ENCODE peak calls at places on chromosome 18, in ten cellular contexts. One of them, this sample, is unnamed. For H3K4me1, the result is how much of the 10 kb centered on the place peaks cover.

GRCh38 chr18:13890962-13891361 is 24.4 kb downstream of the MC2R start:
- DNase-seq in cardiac muscle cell: no peak
- DNase-seq in pancreas: no peak
- DNase-seq in CD8-positive, alpha-beta memory T cell: no peak
- DNase-seq in GM23248: no peak
- DNase-seq in hepatocyte: no peak
- DNase-seq in esophagus muscularis mucosa: no peak
- DNase-seq in CD4-positive, alpha-beta memory T cell: no peak
- DNase-seq in K562: no peak
- DNase-seq in IMR-90: no peak
- DNase-seq in this sample: no peak

GRCh38 chr18:688322-688721 is 24.1 kb downstream of the ENOSF1 start:
- DNase-seq in cardiac muscle cell: no peak
- DNase-seq in pancreas: no peak
- DNase-seq in CD8-positive, alpha-beta memory T cell: no peak
- DNase-seq in GM23248: no peak
- DNase-seq in hepatocyte: no peak
- DNase-seq in esophagus muscularis mucosa: no peak
- DNase-seq in CD4-positive, alpha-beta memory T cell: no peak
- DNase-seq in K562: no peak
- DNase-seq in IMR-90: no peak
- DNase-seq in this sample: no peak

GRCh38 chr18:22739789-22740188 is 193.3 kb upstream of the RBBP8 start:
- DNase-seq in cardiac muscle cell: no peak
- DNase-seq in pancreas: no peak
- DNase-seq in CD8-positive, alpha-beta memory T cell: no peak
- DNase-seq in GM23248: no peak
- DNase-seq in hepatocyte: no peak
- DNase-seq in esophagus muscularis mucosa: no peak
- DNase-seq in CD4-positive, alpha-beta memory T cell: no peak
- DNase-seq in K562: no peak
- DNase-seq in IMR-90: no peak
- DNase-seq in this sample: no peak

GRCh38 chr18:42030586-42031182 is 75.7 kb downstream of the PIK3C3 start:
- DNase-seq in cardiac muscle cell: peak
- DNase-seq in pancreas: no peak
- DNase-seq in CD8-positive, alpha-beta memory T cell: no peak
- DNase-seq in GM23248: peak
- DNase-seq in hepatocyte: peak
- DNase-seq in esophagus muscularis mucosa: no peak
- DNase-seq in CD4-positive, alpha-beta memory T cell: no peak
- DNase-seq in K562: peak
- DNase-seq in IMR-90: peak
- DNase-seq in this sample: no peak

GRCh38 chr18:50422286-50422898 is 47.5 kb downstream of the SKA1 start:
- DNase-seq in cardiac muscle cell: no peak
- DNase-seq in pancreas: no peak
- DNase-seq in CD8-positive, alpha-beta memory T cell: no peak
- DNase-seq in GM23248: no peak
- DNase-seq in hepatocyte: no peak
- DNase-seq in esophagus muscularis mucosa: peak
- DNase-seq in CD4-positive, alpha-beta memory T cell: no peak
- DNase-seq in K562: no peak
- DNase-seq in IMR-90: no peak
- DNase-seq in this sample: no peak

GRCh38 chr18:55265130-55265675 is 305.9 kb upstream of the CCDC68 start:
- DNase-seq in cardiac muscle cell: no peak
- DNase-seq in pancreas: no peak
- DNase-seq in CD8-positive, alpha-beta memory T cell: no peak
- DNase-seq in GM23248: no peak
- DNase-seq in hepatocyte: no peak
- DNase-seq in esophagus muscularis mucosa: no peak
- DNase-seq in CD4-positive, alpha-beta memory T cell: no peak
- DNase-seq in K562: no peak
- DNase-seq in IMR-90: no peak
- DNase-seq in this sample: no peak

GRCh38 chr18:13376841-13377351 is 158.3 kb downstream of the LDLRAD4 start:
- DNase-seq in cardiac muscle cell: no peak
- DNase-seq in pancreas: no peak
- DNase-seq in CD8-positive, alpha-beta memory T cell: peak
- DNase-seq in GM23248: no peak
- DNase-seq in hepatocyte: no peak
- DNase-seq in esophagus muscularis mucosa: no peak
- DNase-seq in CD4-positive, alpha-beta memory T cell: peak
- DNase-seq in K562: no peak
- DNase-seq in IMR-90: no peak
- DNase-seq in this sample: no peak

GRCh38 chr18:57705861-57706590 is 84.4 kb upstream of the NARS1 start:
- DNase-seq in cardiac muscle cell: no peak
- DNase-seq in pancreas: no peak
- DNase-seq in CD8-positive, alpha-beta memory T cell: no peak
- DNase-seq in GM23248: no peak
- DNase-seq in hepatocyte: no peak
- DNase-seq in esophagus muscularis mucosa: no peak
- DNase-seq in CD4-positive, alpha-beta memory T cell: no peak
- DNase-seq in K562: no peak
- DNase-seq in IMR-90: no peak
- DNase-seq in this sample: no peak

GRCh38 chr18:45775241-45775676 is 50.2 kb upstream of the SIGLEC15 start:
- DNase-seq in cardiac muscle cell: no peak
- DNase-seq in pancreas: peak
- DNase-seq in CD8-positive, alpha-beta memory T cell: peak
- DNase-seq in GM23248: peak
- DNase-seq in hepatocyte: peak
- DNase-seq in esophagus muscularis mucosa: peak
- DNase-seq in CD4-positive, alpha-beta memory T cell: peak
- DNase-seq in K562: peak
- DNase-seq in IMR-90: peak
- DNase-seq in this sample: peak

GRCh38 chr18:72601944-72602343 is 57.8 kb upstream of the CBLN2 start:
- DNase-seq in cardiac muscle cell: no peak
- DNase-seq in pancreas: no peak
- DNase-seq in CD8-positive, alpha-beta memory T cell: no peak
- DNase-seq in GM23248: no peak
- DNase-seq in hepatocyte: no peak
- DNase-seq in esophagus muscularis mucosa: peak
- DNase-seq in CD4-positive, alpha-beta memory T cell: no peak
- DNase-seq in K562: no peak
- DNase-seq in IMR-90: no peak
- DNase-seq in this sample: no peak

GRCh38 chr18:58580623-58581022 is 48.3 kb downstream of the ALPK2 start:
- DNase-seq in cardiac muscle cell: peak
- DNase-seq in pancreas: no peak
- DNase-seq in CD8-positive, alpha-beta memory T cell: no peak
- DNase-seq in GM23248: peak
- DNase-seq in hepatocyte: no peak
- DNase-seq in esophagus muscularis mucosa: no peak
- DNase-seq in CD4-positive, alpha-beta memory T cell: no peak
- DNase-seq in K562: no peak
- DNase-seq in IMR-90: peak
- DNase-seq in this sample: no peak

DNA sequence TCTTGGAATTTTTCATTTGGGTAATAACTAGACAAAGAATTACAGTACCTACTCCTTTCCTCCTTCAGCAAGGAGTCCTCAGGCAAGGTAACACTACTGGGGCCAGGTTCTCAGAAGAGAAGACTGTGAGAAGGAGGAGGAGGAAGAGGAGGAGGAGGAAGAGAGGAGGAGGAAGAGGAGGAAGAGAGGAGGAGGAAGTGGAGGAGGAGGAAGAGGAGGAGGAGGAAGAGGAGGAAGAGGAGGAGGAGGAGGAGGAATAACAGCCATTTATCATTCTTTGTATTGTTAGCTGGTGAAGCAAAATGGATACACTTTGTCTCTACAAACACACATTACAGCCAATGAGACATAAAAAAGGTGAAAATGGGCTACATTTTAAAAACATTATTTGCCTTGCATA is 32.9 kb upstream of the SLC25A52 start:
- DNase-seq in cardiac muscle cell: no peak
- DNase-seq in pancreas: no peak
- DNase-seq in CD8-positive, alpha-beta memory T cell: no peak
- DNase-seq in GM23248: no peak
- DNase-seq in hepatocyte: no peak
- DNase-seq in esophagus muscularis mucosa: no peak
- DNase-seq in CD4-positive, alpha-beta memory T cell: no peak
- DNase-seq in K562: no peak
- DNase-seq in IMR-90: no peak
- DNase-seq in this sample: no peak
- H3K4me1 ChIP-seq in cardiac muscle cell: under half
- H3K4me1 ChIP-seq in pancreas: under half
- H3K4me1 ChIP-seq in CD8-positive, alpha-beta memory T cell: under half
- H3K4me1 ChIP-seq in GM23248: under half
- H3K4me1 ChIP-seq in hepatocyte: under half
- H3K4me1 ChIP-seq in esophagus muscularis mucosa: under half
- H3K4me1 ChIP-seq in CD4-positive, alpha-beta memory T cell: under half
- H3K4me1 ChIP-seq in K562: under half
- H3K4me1 ChIP-seq in IMR-90: under half
- H3K4me1 ChIP-seq in this sample: under half

GRCh38 chr18:8708670-8709069 is 3.3 kb downstream of the MTCL1 start:
- DNase-seq in cardiac muscle cell: no peak
- DNase-seq in pancreas: no peak
- DNase-seq in CD8-positive, alpha-beta memory T cell: no peak
- DNase-seq in GM23248: no peak
- DNase-seq in hepatocyte: no peak
- DNase-seq in esophagus muscularis mucosa: no peak
- DNase-seq in CD4-positive, alpha-beta memory T cell: no peak
- DNase-seq in K562: no peak
- DNase-seq in IMR-90: no peak
- DNase-seq in this sample: no peak
- H3K27ac ChIP-seq in cardiac muscle cell: no peak
- H3K27ac ChIP-seq in pancreas: no peak
- H3K27ac ChIP-seq in CD8-positive, alpha-beta memory T cell: no peak
- H3K27ac ChIP-seq in GM23248: no peak
- H3K27ac ChIP-seq in hepatocyte: no peak
- H3K27ac ChIP-seq in esophagus muscularis mucosa: peak
- H3K27ac ChIP-seq in CD4-positive, alpha-beta memory T cell: no peak
- H3K27ac ChIP-seq in K562: no peak
- H3K27ac ChIP-seq in IMR-90: no peak
- H3K27ac ChIP-seq in this sample: no peak

DNA sequence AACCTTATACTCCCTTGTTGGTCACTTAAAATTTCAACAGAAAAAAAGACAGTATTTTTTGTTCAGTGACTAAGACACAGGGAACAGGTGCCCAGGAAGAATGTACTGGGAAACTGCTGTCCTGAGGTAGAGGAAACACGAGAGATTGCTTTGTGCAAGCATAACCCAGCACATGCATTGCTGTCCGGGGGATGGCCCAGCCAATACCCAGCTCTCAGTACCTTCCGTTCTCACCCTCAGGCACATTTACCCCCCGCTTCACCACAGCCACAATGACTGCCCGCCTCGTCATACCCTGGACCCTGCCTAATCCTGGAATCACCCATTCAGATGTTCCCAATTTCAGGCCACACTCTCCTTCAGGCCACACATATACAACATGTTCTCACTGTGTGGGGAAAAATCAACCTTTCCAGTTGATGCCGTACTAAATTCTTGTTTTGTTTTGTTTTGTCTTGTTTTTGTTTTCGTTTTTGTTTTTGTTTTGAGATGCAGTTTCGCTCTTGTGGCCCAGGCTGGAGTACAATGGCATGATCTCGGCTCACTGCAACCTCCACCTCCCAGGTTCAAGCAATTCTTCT is 140.7 kb downstream of the ESCO1 start:
- DNase-seq in cardiac muscle cell: no peak
- DNase-seq in pancreas: no peak
- DNase-seq in CD8-positive, alpha-beta memory T cell: no peak
- DNase-seq in GM23248: no peak
- DNase-seq in hepatocyte: no peak
- DNase-seq in esophagus muscularis mucosa: no peak
- DNase-seq in CD4-positive, alpha-beta memory T cell: no peak
- DNase-seq in K562: no peak
- DNase-seq in IMR-90: no peak
- DNase-seq in this sample: no peak
- H3K4me3 ChIP-seq in cardiac muscle cell: no peak
- H3K4me3 ChIP-seq in pancreas: no peak
- H3K4me3 ChIP-seq in CD8-positive, alpha-beta memory T cell: no peak
- H3K4me3 ChIP-seq in GM23248: no peak
- H3K4me3 ChIP-seq in hepatocyte: no peak
- H3K4me3 ChIP-seq in esophagus muscularis mucosa: no peak
- H3K4me3 ChIP-seq in CD4-positive, alpha-beta memory T cell: no peak
- H3K4me3 ChIP-seq in K562: no peak
- H3K4me3 ChIP-seq in IMR-90: no peak
- H3K4me3 ChIP-seq in this sample: no peak

GRCh38 chr18:76747676-76748075 is 74.7 kb upstream of the ZNF236 start:
- DNase-seq in cardiac muscle cell: no peak
- DNase-seq in pancreas: no peak
- DNase-seq in CD8-positive, alpha-beta memory T cell: no peak
- DNase-seq in GM23248: no peak
- DNase-seq in hepatocyte: no peak
- DNase-seq in esophagus muscularis mucosa: peak
- DNase-seq in CD4-positive, alpha-beta memory T cell: no peak
- DNase-seq in K562: no peak
- DNase-seq in IMR-90: no peak
- DNase-seq in this sample: no peak

GRCh38 chr18:76750269-76750668 is 72.1 kb upstream of the ZNF236 start:
- DNase-seq in cardiac muscle cell: no peak
- DNase-seq in pancreas: no peak
- DNase-seq in CD8-positive, alpha-beta memory T cell: no peak
- DNase-seq in GM23248: no peak
- DNase-seq in hepatocyte: no peak
- DNase-seq in esophagus muscularis mucosa: no peak
- DNase-seq in CD4-positive, alpha-beta memory T cell: no peak
- DNase-seq in K562: no peak
- DNase-seq in IMR-90: no peak
- DNase-seq in this sample: no peak

GRCh38 chr18:76751538-76751890 is 70.8 kb upstream of the ZNF236 start:
- DNase-seq in cardiac muscle cell: no peak
- DNase-seq in pancreas: no peak
- DNase-seq in CD8-positive, alpha-beta memory T cell: no peak
- DNase-seq in GM23248: no peak
- DNase-seq in hepatocyte: no peak
- DNase-seq in esophagus muscularis mucosa: no peak
- DNase-seq in CD4-positive, alpha-beta memory T cell: no peak
- DNase-seq in K562: no peak
- DNase-seq in IMR-90: no peak
- DNase-seq in this sample: no peak

GRCh38 chr18:76752400-76752799 is 70.0 kb upstream of the ZNF236 start:
- DNase-seq in cardiac muscle cell: no peak
- DNase-seq in pancreas: no peak
- DNase-seq in CD8-positive, alpha-beta memory T cell: no peak
- DNase-seq in GM23248: no peak
- DNase-seq in hepatocyte: no peak
- DNase-seq in esophagus muscularis mucosa: peak
- DNase-seq in CD4-positive, alpha-beta memory T cell: no peak
- DNase-seq in K562: no peak
- DNase-seq in IMR-90: no peak
- DNase-seq in this sample: no peak

DNA sequence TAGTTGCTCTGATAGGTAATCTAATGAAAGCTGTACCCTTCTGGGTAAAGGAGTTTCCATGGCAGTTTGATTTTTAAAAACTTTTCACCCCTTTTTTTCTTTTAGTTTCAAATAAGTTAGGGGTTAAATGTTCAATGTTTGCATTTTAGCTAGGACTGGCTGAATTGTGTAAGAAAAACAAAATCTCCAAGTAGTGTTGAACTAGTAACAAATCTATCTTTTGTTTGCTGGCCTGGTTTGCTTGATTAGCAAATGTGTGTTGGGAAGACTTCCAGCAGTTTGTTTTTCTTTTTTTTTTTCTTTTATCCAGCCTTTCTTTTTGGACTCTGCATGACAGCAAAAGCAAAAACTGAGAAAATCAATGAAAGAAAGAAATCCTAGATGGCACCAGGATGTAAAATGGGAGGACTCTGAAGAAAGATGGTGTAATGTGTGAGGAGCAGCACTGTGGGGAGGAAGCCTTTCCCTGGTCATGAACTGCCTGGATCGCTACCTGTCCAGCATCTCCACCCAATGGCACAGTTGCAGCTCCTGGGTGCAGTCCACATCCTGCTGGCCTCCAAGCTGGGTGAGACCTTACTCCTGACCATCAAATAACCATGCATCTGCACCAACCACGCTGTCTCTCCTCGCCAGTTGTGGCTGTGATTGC is 71.3 kb upstream of the ZNF236 start:
- DNase-seq in cardiac muscle cell: no peak
- DNase-seq in pancreas: no peak
- DNase-seq in CD8-positive, alpha-beta memory T cell: no peak
- DNase-seq in GM23248: no peak
- DNase-seq in hepatocyte: no peak
- DNase-seq in esophagus muscularis mucosa: peak
- DNase-seq in CD4-positive, alpha-beta memory T cell: no peak
- DNase-seq in K562: no peak
- DNase-seq in IMR-90: no peak
- DNase-seq in this sample: no peak
- H3K4me1 ChIP-seq in cardiac muscle cell: under half
- H3K4me1 ChIP-seq in pancreas: under half
- H3K4me1 ChIP-seq in CD8-positive, alpha-beta memory T cell: under half
- H3K4me1 ChIP-seq in GM23248: under half
- H3K4me1 ChIP-seq in hepatocyte: under half
- H3K4me1 ChIP-seq in esophagus muscularis mucosa: under half
- H3K4me1 ChIP-seq in CD4-positive, alpha-beta memory T cell: under half
- H3K4me1 ChIP-seq in K562: under half
- H3K4me1 ChIP-seq in IMR-90: under half
- H3K4me1 ChIP-seq in this sample: under half